ENCODE peak calls at places on chromosomes 4 and X, in six cellular contexts. B, H, U, J, E and C are unnamed samples.
A peak's percentile ranks its signal among the peaks of the same experiment; 100 is the strongest.

GRCh38 chr4:163172666-163173065 is 6.0 kb upstream of the NAF1 start:
- DNase-seq in J (no peak), E (no peak), U (no peak), B (no peak), H (no peak), C (no peak)

GRCh38 chr4:45172636-45173035 is 446.3 kb upstream of the GNPDA2 start:
- DNase-seq in E (no peak), J (no peak), H (no peak), U (peak; percentile 3), B (no peak), C (no peak)

GRCh38 chrX:136736690-136737089 is 44.0 kb downstream of the ARHGEF6 start:
- DNase-seq in E (no peak), J (no peak), H (no peak), U (no peak), B (no peak), C (no peak)

GRCh38 chr4:87209696-87210095 is 10.7 kb downstream of the KLHL8 start:
- DNase-seq in U (no peak), H (no peak), B (no peak), J (peak; percentile 75), E (no peak), C (no peak)

GRCh38 chr4:3375688-3376087 is 66.1 kb upstream of the HGFAC start:
- DNase-seq in U (no peak), H (no peak), B (peak; percentile 83), J (no peak), E (no peak), C (no peak)

GRCh38 chrX:50779694-50780093 is 34.3 kb downstream of the SHROOM4 start:
- DNase-seq in H (no peak), J (no peak), B (no peak), U (no peak), E (no peak), C (no peak)

GRCh38 chr4:139005774-139006173 is 9.8 kb upstream of the NOCT start:
- DNase-seq in J (no peak), E (no peak), H (no peak), B (no peak), U (no peak), C (no peak)

GRCh38 chrX:111254896-111255693 is 15.2 kb downstream of the CAPN6 start:
- DNase-seq in E (no peak), U (no peak), B (no peak), H (no peak), J (no peak), C (no peak)

GRCh38 chrX:93660575-93660974 is 12.8 kb downstream of the NAP1L3 start:
- DNase-seq in J (no peak), H (no peak), E (no peak), U (no peak), B (no peak), C (no peak)

GRCh38 chrX:145751943-145752342 is 65.7 kb upstream of the SLITRK2 start:
- DNase-seq in H (no peak), J (no peak), E (no peak), U (no peak), B (peak; percentile 46), C (no peak)

GRCh38 chrX:97704474-97704873 is 820.8 kb downstream of the RPA4 start:
- DNase-seq in H (no peak), E (no peak), B (no peak), U (no peak), J (no peak), C (no peak)

GRCh38 chr4:84920591-84920990 is 45.9 kb downstream of the WDFY3 start:
- DNase-seq in U (no peak), E (no peak), B (peak; percentile 46), H (no peak), J (no peak), C (no peak)

GRCh38 chrX:54640721-54641120 is 110.7 kb downstream of the GNL3L start:
- DNase-seq in H (no peak), U (peak; percentile 8), J (no peak), B (peak; percentile 35), E (no peak), C (no peak)

GRCh38 chr4:140071806-140072205 is 82.2 kb downstream of the MAML3 start:
- DNase-seq in E (no peak), H (no peak), B (peak; percentile 88), J (peak; percentile 71), U (no peak), C (no peak)

GRCh38 chrX:132480581-132481203 is 8.1 kb downstream of the MBNL3 start:
- DNase-seq in E (no peak), J (peak; percentile 64), U (peak; percentile 17), H (no peak), B (peak; percentile 19), C (no peak)

GRCh38 chr4:6749340-6750171 is 33.0 kb upstream of the KIAA0232 start:
- DNase-seq in B (peak; percentile 10), J (peak; percentile 79), E (peak; percentile 54), U (no peak), H (no peak), C (no peak)

GRCh38 chr4:158578476-158578875 is 56.8 kb downstream of the RXFP1 start:
- DNase-seq in B (peak; percentile 26), H (no peak), J (no peak), E (no peak), U (no peak), C (no peak)

GRCh38 chr4:89868999-89869589 is 25.6 kb upstream of the MMRN1 start:
- DNase-seq in B (peak; percentile 21), U (no peak), H (no peak), E (no peak), J (no peak), C (no peak)

GRCh38 chr4:37719021-37719420 is 32.8 kb upstream of the RELL1 start:
- DNase-seq in J (no peak), U (no peak), B (no peak), H (no peak), E (no peak), C (no peak)

GRCh38 chrX:30786374-30786773 is 102.7 kb downstream of the TAB3 start:
- DNase-seq in J (no peak), B (no peak), E (no peak), H (no peak), U (no peak), C (no peak)

GRCh38 chr4:155161357-155161756 is 47.1 kb upstream of the NPY2R start:
- DNase-seq in H (no peak), E (no peak), B (no peak), J (no peak), U (no peak), C (no peak)

GRCh38 chrX:115339441-115340025 is 50.0 kb downstream of the LUZP4 start:
- DNase-seq in H (no peak), E (no peak), U (no peak), B (no peak), J (no peak), C (no peak)

GRCh38 chr4:176921256-176921655 is 128.5 kb upstream of the VEGFC start:
- DNase-seq in B (no peak), H (no peak), J (no peak), E (no peak), U (no peak), C (no peak)

GRCh38 chr4:120730777-120731320 is 191.7 kb downstream of the PRDM5 start:
- DNase-seq in B (no peak), J (no peak), H (no peak), U (no peak), E (no peak), C (no peak)

GRCh38 chr4:41160010-41160789 is 54.1 kb downstream of the APBB2 start:
- DNase-seq in U (no peak), E (no peak), J (no peak), B (peak; percentile 90), H (no peak), C (no peak)

GRCh38 chrX:152343306-152343705 is 107.8 kb downstream of the GABRA3 start:
- DNase-seq in U (no peak), H (no peak), E (peak; percentile 4), B (no peak), J (no peak), C (no peak)

GRCh38 chr4:8700576-8700975 is 108.0 kb downstream of the CPZ start:
- DNase-seq in H (no peak), E (no peak), U (no peak), B (no peak), J (no peak), C (no peak)

GRCh38 chrX:150352581-150352980 is 10.5 kb upstream of the MAMLD1 start:
- DNase-seq in H (no peak), B (no peak), E (no peak), J (no peak), U (no peak), C (no peak)

DNA sequence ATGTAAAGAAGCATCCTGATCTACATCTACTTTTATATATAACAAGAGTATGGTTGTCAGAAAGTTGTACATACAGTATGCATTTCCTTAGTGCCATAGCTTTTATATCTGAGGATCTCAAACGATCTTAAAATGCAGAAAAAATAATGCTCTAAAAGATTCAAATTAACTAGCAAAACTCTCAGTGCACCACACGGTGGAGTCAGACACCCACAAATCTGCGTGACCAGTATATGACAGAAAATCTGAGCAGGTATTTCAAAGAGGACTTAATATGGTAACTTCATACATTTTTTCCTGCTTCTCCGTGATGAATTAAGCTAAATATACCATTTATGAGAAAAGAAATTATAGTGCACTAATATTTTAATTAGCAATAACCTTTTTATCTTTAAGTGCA is 803.0 kb downstream of the DMD start:
- DNase-seq in U (no peak), H (no peak), B (no peak), E (no peak), J (no peak), C (no peak)
- TF ChIP-seq CTCF in U (no peak), H (no peak), B (no peak), E (no peak), J (no peak), C (peak; percentile 54)

GRCh38 chr4:81606796-81607550 is 135.3 kb upstream of the RASGEF1B start:
- DNase-seq in B (peak; percentile 33), U (peak; percentile 20), J (no peak), E (no peak), H (no peak), C (no peak)
- TF ChIP-seq CTCF in B (no peak), U (no peak), J (no peak), E (no peak), H (no peak), C (no peak)

GRCh38 chrX:118499295-118499694 is 3.7 kb downstream of the DOCK11 start:
- DNase-seq in H (no peak), J (no peak), E (no peak), U (peak; percentile 33), B (no peak), C (no peak)
- TF ChIP-seq CTCF in H (no peak), J (peak; percentile 29), E (no peak), U (no peak), B (peak; percentile 28), C (no peak)

GRCh38 chr4:16521156-16521915 is 295.1 kb upstream of the TAPT1 start:
- DNase-seq in H (no peak), E (no peak), B (no peak), J (no peak), U (no peak), C (no peak)

GRCh38 chr4:16513876-16514275 is 287.6 kb upstream of the TAPT1 start:
- DNase-seq in H (no peak), B (no peak), J (no peak), U (no peak), E (no peak), C (no peak)

DNA sequence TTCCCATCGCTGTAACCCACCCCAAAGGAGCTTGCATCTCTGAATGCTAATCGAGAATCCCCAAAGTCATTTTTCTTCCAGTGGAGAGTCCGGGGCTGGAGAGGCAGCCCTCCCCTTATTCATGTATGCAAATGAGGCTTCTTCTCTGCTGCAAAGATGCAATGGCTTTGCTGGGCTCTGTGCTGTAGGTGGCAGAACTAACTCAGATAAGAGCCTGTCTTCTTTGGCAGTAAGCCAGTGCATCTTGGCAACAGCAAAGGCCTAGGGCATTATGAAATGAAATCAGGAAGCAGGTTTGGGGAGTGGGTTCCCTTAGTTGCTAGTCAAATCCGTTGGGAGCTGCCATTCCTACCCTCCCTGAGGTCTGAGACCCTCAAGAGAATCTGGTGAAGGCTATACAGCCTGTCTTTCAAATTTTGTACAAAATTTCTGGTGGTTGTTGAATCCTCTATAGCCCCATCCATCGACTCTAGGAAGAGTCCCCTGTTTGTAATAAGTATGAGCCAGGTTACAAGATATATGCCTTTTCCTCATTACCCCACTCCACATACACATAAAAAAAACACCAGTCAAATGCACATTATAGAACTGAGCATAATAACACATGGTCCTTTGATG is 290.6 kb upstream of the TAPT1 start:
- DNase-seq in B (peak; percentile 61), E (no peak), H (peak; percentile 23), J (peak; percentile 66), U (no peak), C (no peak)
- TF ChIP-seq CTCF in B (peak; percentile 46), E (no peak), H (no peak), J (peak; percentile 38), U (no peak), C (peak; percentile 35)